ENCODE peak calls at places on chromosomes 7 and 10, in six cellular contexts. D, R, A, Z, G and S are unnamed samples.

GRCh38 chr10:97372233-97372875 is 28.8 kb downstream of the RRP12 start:
- DNase-seq in D (no peak), R (no peak), A (no peak), Z (no peak), G (no peak), S (no peak)

GRCh38 chr10:47402681-47403301 is 18.7 kb upstream of the ZNF488 start:
- DNase-seq in D (peak; percentile 91), R (no peak), A (peak; percentile 89), Z (peak; percentile 93), G (no peak), S (peak; percentile 91)

GRCh38 chr10:3310016-3310415 is 137.4 kb upstream of the PITRM1 start:
- DNase-seq in D (no peak), R (no peak), A (no peak), Z (no peak), G (no peak), S (no peak)

GRCh38 chr7:139543801-139544603 is 20.5 kb downstream of the CLEC2L start:
- DNase-seq in D (no peak), R (no peak), A (no peak), Z (peak; percentile 76), G (no peak), S (no peak)

GRCh38 chr7:154927624-154928125 is 75.2 kb downstream of the PAXIP1 start:
- DNase-seq in D (peak; percentile 86), R (no peak), A (peak; percentile 81), Z (peak; percentile 86), G (peak; percentile 66), S (peak; percentile 90)

GRCh38 chr7:30660331-30661255 is 21.7 kb downstream of the CRHR2 start:
- DNase-seq in D (peak; percentile 21), R (peak; percentile 39), A (no peak), Z (no peak), G (no peak), S (no peak)

GRCh38 chr10:108454793-108455192 is 1290.3 kb upstream of the SORCS1 start:
- DNase-seq in D (no peak), R (no peak), A (no peak), Z (no peak), G (no peak), S (peak; percentile 90)

GRCh38 chr10:26567349-26567721 is 129.2 kb downstream of the APBB1IP start:
- DNase-seq in D (no peak), R (no peak), A (no peak), Z (no peak), G (peak; percentile 30), S (no peak)

GRCh38 chr7:80883188-80884025 is 35.4 kb downstream of the SEMA3C start:
- DNase-seq in D (peak; percentile 98), R (no peak), A (peak; percentile 51), Z (no peak), G (no peak), S (peak; percentile 100)

GRCh38 chr7:462173-463103 is 57.2 kb downstream of the PDGFA start:
- DNase-seq in D (no peak), R (peak; percentile 27), A (no peak), Z (no peak), G (peak; percentile 13), S (no peak)

GRCh38 chr10:11364241-11364640 is 247.2 kb downstream of the USP6NL start:
- DNase-seq in D (no peak), R (no peak), A (no peak), Z (no peak), G (no peak), S (no peak)

GRCh38 chr7:75992083-75992755 is 2.2 kb downstream of the TMEM120A start:
- DNase-seq in D (no peak), R (peak; percentile 39), A (peak; percentile 36), Z (peak; percentile 51), G (no peak), S (no peak)

GRCh38 chr7:36677769-36678435 is 46.4 kb downstream of the AOAH start:
- DNase-seq in D (no peak), R (no peak), A (no peak), Z (no peak), G (no peak), S (no peak)

GRCh38 chr10:74150151-74151056 is at the start of gene AP3M1:
- DNase-seq in D (no peak), R (peak; percentile 86), A (peak; percentile 84), Z (peak; percentile 94), G (peak; percentile 77), S (no peak)

GRCh38 chr10:72375585-72375984 is 20.9 kb upstream of the DNAJB12 start:
- DNase-seq in D (no peak), R (no peak), A (no peak), Z (peak; percentile 61), G (no peak), S (no peak)

GRCh38 chr10:79448732-79449049 is 3.3 kb upstream of the ZCCHC24 start:
- DNase-seq in D (no peak), R (no peak), A (no peak), Z (no peak), G (no peak), S (no peak)

GRCh38 chr7:104011829-104012228 is 22.4 kb upstream of the RELN start:
- DNase-seq in D (no peak), R (no peak), A (no peak), Z (no peak), G (no peak), S (no peak)

GRCh38 chr10:64973391-64973790 is 1452.2 kb downstream of the REEP3 start:
- DNase-seq in D (no peak), R (no peak), A (no peak), Z (no peak), G (no peak), S (no peak)

GRCh38 chr7:28075674-28076358 is 104.8 kb downstream of the JAZF1 start:
- DNase-seq in D (no peak), R (no peak), A (no peak), Z (no peak), G (no peak), S (no peak)

GRCh38 chr7:152600266-152600665 is 75.7 kb downstream of the XRCC2 start:
- DNase-seq in D (no peak), R (no peak), A (no peak), Z (no peak), G (no peak), S (no peak)

GRCh38 chr7:107164092-107164491 is 4.7 kb upstream of the HBP1 start:
- DNase-seq in D (no peak), R (no peak), A (no peak), Z (no peak), G (no peak), S (no peak)

GRCh38 chr10:125768217-125768616 is 7.4 kb downstream of the MMP21 start:
- DNase-seq in D (peak; percentile 22), R (no peak), A (no peak), Z (no peak), G (no peak), S (peak; percentile 40)

GRCh38 chr7:99125505-99125865 is 18.4 kb downstream of the SMURF1 start:
- DNase-seq in D (no peak), R (no peak), A (no peak), Z (no peak), G (no peak), S (no peak)

GRCh38 chr10:64134676-64135075 is 613.5 kb downstream of the REEP3 start:
- DNase-seq in D (no peak), R (no peak), A (no peak), Z (no peak), G (no peak), S (no peak)

GRCh38 chr7:133273221-133273620 is 20.3 kb downstream of the EXOC4 start:
- DNase-seq in D (no peak), R (no peak), A (no peak), Z (no peak), G (no peak), S (no peak)

GRCh38 chr10:45418859-45419672 is 45.0 kb downstream of the ALOX5 start:
- DNase-seq in D (no peak), R (no peak), A (peak; percentile 58), Z (peak; percentile 90), G (peak; percentile 74), S (peak; percentile 13)

GRCh38 chr7:2018786-2019692 is 213.7 kb downstream of the MAD1L1 start:
- DNase-seq in D (no peak), R (peak; percentile 65), A (peak; percentile 81), Z (no peak), G (no peak), S (peak; percentile 81)

GRCh38 chr7:27364344-27364758 is 121.7 kb downstream of the EVX1 start:
- DNase-seq in D (peak; percentile 78), R (peak; percentile 71), A (peak; percentile 62), Z (no peak), G (no peak), S (peak; percentile 83)

GRCh38 chr10:31757831-31758230 is 170.8 kb downstream of the ARHGAP12 start:
- DNase-seq in D (no peak), R (no peak), A (no peak), Z (peak; percentile 53), G (peak; percentile 32), S (peak; percentile 52)

GRCh38 chr7:70756789-70757188 is 375.2 kb upstream of the GALNT17 start:
- DNase-seq in D (no peak), R (no peak), A (no peak), Z (no peak), G (no peak), S (no peak)

GRCh38 chr7:94375713-94376112 is 19.0 kb upstream of the COL1A2 start:
- DNase-seq in D (peak; percentile 82), R (no peak), A (no peak), Z (peak; percentile 57), G (no peak), S (peak; percentile 99)

GRCh38 chr7:31071316-31071715 is 19.2 kb downstream of the ADCYAP1R1 start:
- DNase-seq in D (no peak), R (peak; percentile 23), A (no peak), Z (no peak), G (no peak), S (no peak)

GRCh38 chr10:26950934-26951333 is 90.2 kb upstream of the ABI1 start:
- DNase-seq in D (no peak), R (no peak), A (no peak), Z (no peak), G (no peak), S (no peak)

GRCh38 chr7:155373359-155374273 is 75.9 kb downstream of the INSIG1 start:
- DNase-seq in D (no peak), R (no peak), A (no peak), Z (peak; percentile 69), G (no peak), S (no peak)

GRCh38 chr10:61904711-61905445 is 3.4 kb downstream of the ARID5B start:
- DNase-seq in D (peak; percentile 91), R (no peak), A (peak; percentile 42), Z (peak; percentile 57), G (no peak), S (peak; percentile 67)
- TF ChIP-seq CTCF in D (peak; percentile 15), R (no peak), A (no peak), Z (peak; percentile 78), G (no peak), S (peak; percentile 45)

GRCh38 chr10:120854388-120854787 is 3.2 kb downstream of the WDR11 start:
- DNase-seq in D (no peak), R (no peak), A (no peak), Z (no peak), G (no peak), S (no peak)

GRCh38 chr10:120850911-120851865 is at the start of gene WDR11:
- DNase-seq in D (peak; percentile 92), R (peak; percentile 91), A (peak; percentile 94), Z (peak; percentile 97), G (peak; percentile 91), S (peak; percentile 92)
- TF ChIP-seq CTCF in D (no peak), R (no peak), A (no peak), Z (peak; percentile 9), G (no peak), S (no peak)

GRCh38 chr10:121681171-121681752 is 83.0 kb upstream of the FGFR2 start:
- DNase-seq in D (no peak), R (no peak), A (no peak), Z (peak; percentile 57), G (no peak), S (peak; percentile 3)
- TF ChIP-seq CTCF in D (no peak), R (no peak), A (no peak), Z (peak; percentile 18), G (no peak), S (no peak)

GRCh38 chr10:1754506-1755177 is 17.3 kb upstream of the ADARB2 start:
- DNase-seq in D (no peak), R (peak; percentile 79), A (no peak), Z (no peak), G (no peak), S (no peak)
- TF ChIP-seq CTCF in D (no peak), R (no peak), A (no peak), Z (no peak), G (no peak), S (no peak)